ENCODE peak calls at places on chromosomes 13 and 19, in four cellular contexts. One of them, this sample, is unnamed.

GRCh38 chr13:113821847-113822246 is 42.0 kb downstream of the GAS6 start:
- DNase-seq in GM06990: no peak
- DNase-seq in neural progenitor cell: no peak
- DNase-seq in OCI-LY7: no peak
- DNase-seq in this sample: no peak

GRCh38 chr19:47049307-47049700 is 880 bp upstream of the TMEM160 start:
- DNase-seq in GM06990: no peak
- DNase-seq in neural progenitor cell: peak
- DNase-seq in OCI-LY7: no peak
- DNase-seq in this sample: no peak

GRCh38 chr19:55147408-55148251 is 1.4 kb downstream of the TNNT1 start:
- DNase-seq in GM06990: no peak
- DNase-seq in neural progenitor cell: peak
- DNase-seq in OCI-LY7: no peak
- DNase-seq in this sample: no peak

GRCh38 chr13:93473441-93474270 is 247.0 kb downstream of the GPC6 start:
- DNase-seq in GM06990: no peak
- DNase-seq in neural progenitor cell: no peak
- DNase-seq in OCI-LY7: no peak
- DNase-seq in this sample: no peak

GRCh38 chr19:49594157-49595005 is 3.4 kb downstream of the PRR12 start:
- DNase-seq in GM06990: no peak
- DNase-seq in neural progenitor cell: no peak
- DNase-seq in OCI-LY7: no peak
- DNase-seq in this sample: no peak

GRCh38 chr13:35789335-35790166 is 313.1 kb upstream of the MAB21L1 start:
- DNase-seq in GM06990: no peak
- DNase-seq in neural progenitor cell: peak
- DNase-seq in OCI-LY7: peak
- DNase-seq in this sample: no peak

GRCh38 chr19:17966497-17967257 is at the start of gene KCNN1:
- DNase-seq in GM06990: no peak
- DNase-seq in neural progenitor cell: peak
- DNase-seq in OCI-LY7: peak
- DNase-seq in this sample: no peak

GRCh38 chr19:14514215-14514871 is 3.9 kb downstream of the DNAJB1 start:
- DNase-seq in GM06990: no peak
- DNase-seq in neural progenitor cell: no peak
- DNase-seq in OCI-LY7: no peak
- DNase-seq in this sample: no peak

GRCh38 chr19:54141356-54141755 is 3.8 kb downstream of the CNOT3 start:
- DNase-seq in GM06990: no peak
- DNase-seq in neural progenitor cell: no peak
- DNase-seq in OCI-LY7: no peak
- DNase-seq in this sample: no peak

GRCh38 chr13:44755872-44756271 is 179.7 kb upstream of the TSC22D1 start:
- DNase-seq in GM06990: no peak
- DNase-seq in neural progenitor cell: no peak
- DNase-seq in OCI-LY7: no peak
- DNase-seq in this sample: no peak

GRCh38 chr19:14441041-14441938 is 8.2 kb downstream of the PKN1 start:
- DNase-seq in GM06990: no peak
- DNase-seq in neural progenitor cell: no peak
- DNase-seq in OCI-LY7: no peak
- DNase-seq in this sample: no peak

GRCh38 chr19:13154911-13155471 is 4.8 kb downstream of the IER2 start:
- DNase-seq in GM06990: peak
- DNase-seq in neural progenitor cell: peak
- DNase-seq in OCI-LY7: peak
- DNase-seq in this sample: peak

GRCh38 chr19:3509566-3509989 is 3.5 kb downstream of the FZR1 start:
- DNase-seq in GM06990: no peak
- DNase-seq in neural progenitor cell: no peak
- DNase-seq in OCI-LY7: no peak
- DNase-seq in this sample: no peak

GRCh38 chr13:91185294-91185863 is 162.1 kb upstream of the MIR17HG start:
- DNase-seq in GM06990: no peak
- DNase-seq in neural progenitor cell: peak
- DNase-seq in OCI-LY7: peak
- DNase-seq in this sample: no peak

GRCh38 chr19:16851031-16851712 is 22.0 kb downstream of the SIN3B start:
- DNase-seq in GM06990: no peak
- DNase-seq in neural progenitor cell: no peak
- DNase-seq in OCI-LY7: no peak
- DNase-seq in this sample: no peak

GRCh38 chr13:50627111-50627510 is 216.4 kb downstream of the DLEU7 start:
- DNase-seq in GM06990: no peak
- DNase-seq in neural progenitor cell: no peak
- DNase-seq in OCI-LY7: no peak
- DNase-seq in this sample: no peak

GRCh38 chr19:35166100-35167063 is 11.8 kb downstream of the FXYD5 start:
- DNase-seq in GM06990: no peak
- DNase-seq in neural progenitor cell: no peak
- DNase-seq in OCI-LY7: no peak
- DNase-seq in this sample: no peak

GRCh38 chr13:86446311-86446710 is 647.1 kb upstream of the SLITRK6 start:
- DNase-seq in GM06990: no peak
- DNase-seq in neural progenitor cell: peak
- DNase-seq in OCI-LY7: no peak
- DNase-seq in this sample: no peak

GRCh38 chr19:708154-709141 is at the start of gene PALM:
- DNase-seq in GM06990: no peak
- DNase-seq in neural progenitor cell: peak
- DNase-seq in OCI-LY7: no peak
- DNase-seq in this sample: no peak

GRCh38 chr13:33283195-33283910 is 2.2 kb downstream of the STARD13 start:
- DNase-seq in GM06990: no peak
- DNase-seq in neural progenitor cell: no peak
- DNase-seq in OCI-LY7: no peak
- DNase-seq in this sample: no peak

GRCh38 chr13:63184693-63185092 is 1769.0 kb upstream of the PCDH20 start:
- DNase-seq in GM06990: no peak
- DNase-seq in neural progenitor cell: peak
- DNase-seq in OCI-LY7: no peak
- DNase-seq in this sample: no peak

GRCh38 chr13:27194895-27195764 is 23.5 kb upstream of the USP12 start:
- DNase-seq in GM06990: no peak
- DNase-seq in neural progenitor cell: peak
- DNase-seq in OCI-LY7: no peak
- DNase-seq in this sample: no peak

GRCh38 chr13:92355213-92355612 is 871.4 kb upstream of the GPC6 start:
- DNase-seq in GM06990: no peak
- DNase-seq in neural progenitor cell: peak
- DNase-seq in OCI-LY7: peak
- DNase-seq in this sample: no peak

GRCh38 chr13:43611631-43612416 is 174.9 kb downstream of the ENOX1 start:
- DNase-seq in GM06990: no peak
- DNase-seq in neural progenitor cell: no peak
- DNase-seq in OCI-LY7: no peak
- DNase-seq in this sample: no peak

GRCh38 chr19:54633401-54633800 is 3.1 kb downstream of the LILRB1 start:
- DNase-seq in GM06990: no peak
- DNase-seq in neural progenitor cell: no peak
- DNase-seq in OCI-LY7: no peak
- DNase-seq in this sample: no peak

GRCh38 chr13:113562085-113562749 is 22.3 kb upstream of the TFDP1 start:
- DNase-seq in GM06990: no peak
- DNase-seq in neural progenitor cell: peak
- DNase-seq in OCI-LY7: peak
- DNase-seq in this sample: peak

GRCh38 chr13:46134961-46135522 is 30.2 kb upstream of the CPB2 start:
- DNase-seq in GM06990: no peak
- DNase-seq in neural progenitor cell: peak
- DNase-seq in OCI-LY7: no peak
- DNase-seq in this sample: no peak

GRCh38 chr13:87674143-87674772 is 3.1 kb downstream of the SLITRK5 start:
- DNase-seq in GM06990: no peak
- DNase-seq in neural progenitor cell: peak
- DNase-seq in OCI-LY7: peak
- DNase-seq in this sample: no peak

GRCh38 chr13:35979378-35979911 is 151.7 kb downstream of the DCLK1 start:
- DNase-seq in GM06990: no peak
- DNase-seq in neural progenitor cell: no peak
- DNase-seq in OCI-LY7: no peak
- DNase-seq in this sample: no peak

GRCh38 chr19:49506575-49507105 is 5.8 kb upstream of the FCGRT start:
- DNase-seq in GM06990: no peak
- DNase-seq in neural progenitor cell: peak
- DNase-seq in OCI-LY7: peak
- DNase-seq in this sample: peak

GRCh38 chr13:72104656-72105180 is 237.7 kb upstream of the DACH1 start:
- DNase-seq in GM06990: no peak
- DNase-seq in neural progenitor cell: no peak
- DNase-seq in OCI-LY7: no peak
- DNase-seq in this sample: no peak

GRCh38 chr19:57320180-57321084 is at the start of gene ZNF543:
- DNase-seq in GM06990: peak
- DNase-seq in neural progenitor cell: peak
- DNase-seq in OCI-LY7: peak
- DNase-seq in this sample: peak
- TF ChIP-seq CTCF in GM06990: no peak
- TF ChIP-seq CTCF in neural progenitor cell: no peak
- TF ChIP-seq CTCF in OCI-LY7: no peak
- TF ChIP-seq CTCF in this sample: peak

GRCh38 chr19:48127561-48127960 is 16.9 kb upstream of the PLA2G4C start:
- DNase-seq in GM06990: no peak
- DNase-seq in neural progenitor cell: no peak
- DNase-seq in OCI-LY7: no peak
- DNase-seq in this sample: no peak

GRCh38 chr19:48121909-48122371 is 11.3 kb upstream of the PLA2G4C start:
- DNase-seq in GM06990: peak
- DNase-seq in neural progenitor cell: no peak
- DNase-seq in OCI-LY7: no peak
- DNase-seq in this sample: no peak

GRCh38 chr19:48122421-48122820 is 11.8 kb upstream of the PLA2G4C start:
- DNase-seq in GM06990: no peak
- DNase-seq in neural progenitor cell: no peak
- DNase-seq in OCI-LY7: no peak
- DNase-seq in this sample: no peak

GRCh38 chr19:48121066-48121465 is 10.4 kb upstream of the PLA2G4C start:
- DNase-seq in GM06990: no peak
- DNase-seq in neural progenitor cell: no peak
- DNase-seq in OCI-LY7: no peak
- DNase-seq in this sample: no peak

DNA sequence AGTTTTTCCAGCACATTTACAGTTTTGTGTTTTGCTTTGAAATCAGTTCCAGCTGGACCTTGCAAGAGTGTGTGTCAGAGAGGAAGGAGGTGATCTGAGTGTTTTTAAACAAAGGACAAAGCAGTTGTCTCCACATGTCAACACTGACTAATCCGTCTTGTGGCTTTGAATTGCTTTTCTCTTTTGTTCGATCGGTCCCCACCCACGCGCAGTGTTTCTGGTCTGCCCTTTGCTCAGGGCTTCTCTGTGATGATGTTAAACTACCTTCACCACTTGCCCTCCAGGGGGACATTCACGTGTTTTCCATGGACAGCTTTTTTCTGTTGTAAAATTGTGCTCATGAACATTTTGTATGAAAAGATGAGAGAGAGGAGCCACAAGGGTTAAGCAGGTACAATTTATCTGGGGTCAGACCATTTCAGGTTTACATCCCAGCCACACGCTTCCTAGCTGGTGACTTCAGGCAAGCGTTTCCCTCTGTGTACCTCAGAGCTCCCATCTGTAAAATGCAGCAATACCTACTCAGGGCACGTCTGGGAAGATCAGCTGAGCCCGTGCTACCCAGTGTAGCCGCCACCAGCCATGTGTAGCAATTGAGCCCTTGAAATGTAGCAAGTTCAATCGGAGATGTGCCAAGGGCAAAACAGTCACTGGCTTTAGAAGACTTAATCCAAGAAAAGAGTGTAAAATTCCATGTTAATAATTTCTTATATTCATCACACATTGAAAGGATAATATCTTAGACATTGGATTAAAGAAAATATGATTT is 13.5 kb upstream of the PLA2G4C start:
- DNase-seq in GM06990: no peak
- DNase-seq in neural progenitor cell: peak
- DNase-seq in OCI-LY7: no peak
- DNase-seq in this sample: no peak
- TF ChIP-seq CTCF in GM06990: no peak
- TF ChIP-seq CTCF in neural progenitor cell: peak
- TF ChIP-seq CTCF in OCI-LY7: no peak
- TF ChIP-seq CTCF in this sample: no peak

GRCh38 chr19:56748443-56748842 is 76.9 kb upstream of the ZNF835 start:
- DNase-seq in GM06990: no peak
- DNase-seq in neural progenitor cell: no peak
- DNase-seq in OCI-LY7: peak
- DNase-seq in this sample: peak
- TF ChIP-seq CTCF in GM06990: no peak
- TF ChIP-seq CTCF in neural progenitor cell: peak
- TF ChIP-seq CTCF in OCI-LY7: peak
- TF ChIP-seq CTCF in this sample: peak

GRCh38 chr13:99086149-99086868 is 108.4 kb upstream of the DOCK9 start:
- DNase-seq in GM06990: peak
- DNase-seq in neural progenitor cell: peak
- DNase-seq in OCI-LY7: peak
- DNase-seq in this sample: peak

GRCh38 chr13:99087954-99088491 is 110.2 kb upstream of the DOCK9 start:
- DNase-seq in GM06990: no peak
- DNase-seq in neural progenitor cell: peak
- DNase-seq in OCI-LY7: peak
- DNase-seq in this sample: peak

GRCh38 chr13:99085846-99086148 is 107.9 kb upstream of the DOCK9 start:
- DNase-seq in GM06990: no peak
- DNase-seq in neural progenitor cell: no peak
- DNase-seq in OCI-LY7: no peak
- DNase-seq in this sample: no peak

GRCh38 chr13:99086869-99087129 is 108.9 kb upstream of the DOCK9 start:
- DNase-seq in GM06990: no peak
- DNase-seq in neural progenitor cell: no peak
- DNase-seq in OCI-LY7: no peak
- DNase-seq in this sample: peak

DNA sequence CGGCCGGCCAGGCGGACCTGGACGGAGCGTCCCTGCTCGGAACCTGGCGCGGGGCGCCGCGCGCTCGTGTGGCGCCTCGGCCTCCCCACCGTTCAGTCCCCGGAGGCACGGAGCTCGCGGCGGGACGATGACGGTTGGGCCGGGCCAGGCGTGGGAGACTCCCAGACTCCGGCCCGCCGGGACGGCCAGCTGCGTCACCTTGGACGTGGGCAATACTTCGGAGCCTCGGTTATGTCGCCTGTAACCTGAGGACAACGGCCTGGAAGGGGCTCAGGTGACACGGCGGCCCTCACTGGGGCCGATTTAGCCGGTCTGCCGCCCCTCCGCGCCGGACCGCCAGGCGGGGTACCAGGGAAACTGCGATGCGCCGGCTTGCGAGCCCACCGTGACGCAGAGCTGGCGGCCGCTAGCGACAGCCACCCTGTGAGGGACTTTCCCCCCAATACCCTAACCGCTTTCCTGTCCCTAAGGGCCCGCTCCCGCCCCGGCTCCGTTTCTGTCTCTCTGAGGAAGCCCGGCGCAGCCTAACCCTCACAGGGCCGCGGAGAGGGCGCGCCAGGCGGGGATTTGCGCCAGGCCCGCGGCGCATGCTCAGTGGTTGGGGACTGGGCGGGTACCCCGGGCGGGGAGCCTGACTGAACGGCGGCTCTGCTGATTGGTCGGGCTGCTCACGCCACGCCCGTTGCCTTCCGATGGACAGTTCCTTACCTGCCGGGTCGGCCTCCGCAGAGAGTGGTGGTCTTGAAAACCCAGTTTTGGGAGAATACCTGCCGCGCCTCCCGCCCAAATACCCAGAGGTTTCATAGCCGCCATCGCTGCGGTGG is 109.5 kb upstream of the DOCK9 start:
- DNase-seq in GM06990: peak
- DNase-seq in neural progenitor cell: peak
- DNase-seq in OCI-LY7: peak
- DNase-seq in this sample: peak
- TF ChIP-seq CTCF in GM06990: peak
- TF ChIP-seq CTCF in neural progenitor cell: peak
- TF ChIP-seq CTCF in OCI-LY7: no peak
- TF ChIP-seq CTCF in this sample: peak

This sample was measured in DND-41.